ENCODE peak calls at places on chromosomes 7 and 10, in ten cellular contexts. A is cardiac muscle cell; X is fibroblast of lung; S is tibial artery; B is ovary; L is naive thymus-derived CD4-positive, alpha-beta T cell; R is aorta; Y is thoracic aorta; F is prostate gland; G is PC-9. E is an unnamed sample. For H3K4me1, the result is how much of the 10 kb centered on the place peaks cover.

GRCh38 chr7:155093586-155093985 is 23.5 kb downstream of the HTR5A start:
- DNase-seq in A (no peak), X (no peak), S (no peak), B (no peak), L (no peak), R (no peak), Y (no peak), F (no peak), G (no peak), E (no peak)

GRCh38 chr7:72016574-72016973 is 395.6 kb downstream of the CALN1 start:
- DNase-seq in A (no peak), X (no peak), S (no peak), B (no peak), L (no peak), R (no peak), Y (no peak), F (no peak), G (no peak), E (no peak)

GRCh38 chr10:29089094-29089493 is 199.8 kb upstream of the LYZL1 start:
- DNase-seq in A (no peak), X (no peak), S (no peak), B (no peak), L (no peak), R (no peak), Y (no peak), F (no peak), G (no peak), E (no peak)

GRCh38 chr10:52226448-52226847 is 87.6 kb upstream of the DKK1 start:
- DNase-seq in A (no peak), X (peak), S (no peak), B (no peak), L (no peak), R (no peak), Y (no peak), F (no peak), G (no peak), E (no peak)

GRCh38 chr10:11225935-11226334 is 208.3 kb downstream of the CELF2 start:
- DNase-seq in A (no peak), X (no peak), S (peak), B (no peak), L (no peak), R (peak), Y (no peak), F (peak), G (no peak), E (no peak)

GRCh38 chr7:147570390-147570789 is 1020.2 kb upstream of the C7orf33 start:
- DNase-seq in A (no peak), X (no peak), S (no peak), B (no peak), L (no peak), R (no peak), Y (no peak), F (no peak), G (no peak), E (peak)

GRCh38 chr10:29608062-29608461 is 26.7 kb downstream of the SVIL start:
- DNase-seq in A (no peak), X (no peak), S (no peak), B (no peak), L (no peak), R (no peak), Y (no peak), F (no peak), G (no peak), E (no peak)

GRCh38 chr10:119724630-119725549 is 960 bp upstream of the INPP5F start:
- DNase-seq in A (peak), X (peak), S (no peak), B (peak), L (no peak), R (no peak), Y (no peak), F (no peak), G (no peak), E (no peak)

GRCh38 chr10:103951183-103951582 is 15.8 kb upstream of the SLK start:
- DNase-seq in A (no peak), X (no peak), S (no peak), B (no peak), L (no peak), R (no peak), Y (no peak), F (no peak), G (no peak), E (no peak)

GRCh38 chr7:78510580-78511188 is 712.1 kb downstream of the PHTF2 start:
- DNase-seq in A (peak), X (peak), S (no peak), B (no peak), L (no peak), R (no peak), Y (no peak), F (peak), G (peak), E (peak)

GRCh38 chr10:7776777-7777176 is 11.0 kb downstream of the KIN start:
- DNase-seq in A (no peak), X (no peak), S (no peak), B (no peak), L (no peak), R (no peak), Y (no peak), F (no peak), G (no peak), E (no peak)

GRCh38 chr10:66218981-66219587 is 706.8 kb upstream of the LRRTM3 start:
- DNase-seq in A (no peak), X (no peak), S (no peak), B (no peak), L (no peak), R (no peak), Y (no peak), F (no peak), G (no peak), E (no peak)

GRCh38 chr10:93554760-93555432 is 11.6 kb upstream of the FFAR4 start:
- DNase-seq in A (peak), X (peak), S (peak), B (peak), L (peak), R (peak), Y (peak), F (peak), G (peak), E (peak)

GRCh38 chr10:22652988-22653431 is 61.4 kb downstream of the PIP4K2A start:
- DNase-seq in A (no peak), X (no peak), S (no peak), B (no peak), L (no peak), R (no peak), Y (no peak), F (no peak), G (no peak), E (no peak)

GRCh38 chr7:116357776-116358670 is 141.5 kb upstream of the CAV2 start:
- DNase-seq in A (no peak), X (peak), S (no peak), B (no peak), L (no peak), R (no peak), Y (no peak), F (no peak), G (no peak), E (no peak)

GRCh38 chr7:47591655-47592572 is 10.0 kb upstream of the TNS3 start:
- DNase-seq in A (no peak), X (peak), S (no peak), B (peak), L (no peak), R (no peak), Y (no peak), F (no peak), G (peak), E (no peak)

GRCh38 chr7:44805950-44806349 is 9.5 kb downstream of the PPIA start:
- DNase-seq in A (no peak), X (no peak), S (no peak), B (no peak), L (no peak), R (no peak), Y (no peak), F (no peak), G (no peak), E (no peak)

GRCh38 chr7:380724-381210 is 90.8 kb downstream of the FOXL3 start:
- DNase-seq in A (no peak), X (no peak), S (peak), B (no peak), L (peak), R (peak), Y (no peak), F (no peak), G (no peak), E (no peak)

GRCh38 chr10:46230615-46231014 is 56.2 kb upstream of the ANTXRL start:
- DNase-seq in A (no peak), X (no peak), S (no peak), B (no peak), L (no peak), R (no peak), Y (no peak), F (no peak), G (no peak), E (no peak)

GRCh38 chr7:23011222-23011924 is 2.6 kb downstream of the HYCC1 start:
- DNase-seq in A (no peak), X (no peak), S (no peak), B (no peak), L (no peak), R (no peak), Y (no peak), F (no peak), G (no peak), E (no peak)

GRCh38 chr7:23014681-23015080 is 751 bp upstream of the HYCC1 start:
- DNase-seq in A (no peak), X (no peak), S (no peak), B (no peak), L (no peak), R (no peak), Y (no peak), F (no peak), G (no peak), E (no peak)

GRCh38 chr7:23013715-23014649 is at the start of gene HYCC1:
- DNase-seq in A (peak), X (peak), S (peak), B (peak), L (peak), R (peak), Y (peak), F (peak), G (peak), E (peak)

GRCh38 chr7:23012186-23012585 is 1.7 kb downstream of the HYCC1 start:
- DNase-seq in A (no peak), X (no peak), S (no peak), B (no peak), L (no peak), R (no peak), Y (no peak), F (no peak), G (no peak), E (no peak)

DNA sequence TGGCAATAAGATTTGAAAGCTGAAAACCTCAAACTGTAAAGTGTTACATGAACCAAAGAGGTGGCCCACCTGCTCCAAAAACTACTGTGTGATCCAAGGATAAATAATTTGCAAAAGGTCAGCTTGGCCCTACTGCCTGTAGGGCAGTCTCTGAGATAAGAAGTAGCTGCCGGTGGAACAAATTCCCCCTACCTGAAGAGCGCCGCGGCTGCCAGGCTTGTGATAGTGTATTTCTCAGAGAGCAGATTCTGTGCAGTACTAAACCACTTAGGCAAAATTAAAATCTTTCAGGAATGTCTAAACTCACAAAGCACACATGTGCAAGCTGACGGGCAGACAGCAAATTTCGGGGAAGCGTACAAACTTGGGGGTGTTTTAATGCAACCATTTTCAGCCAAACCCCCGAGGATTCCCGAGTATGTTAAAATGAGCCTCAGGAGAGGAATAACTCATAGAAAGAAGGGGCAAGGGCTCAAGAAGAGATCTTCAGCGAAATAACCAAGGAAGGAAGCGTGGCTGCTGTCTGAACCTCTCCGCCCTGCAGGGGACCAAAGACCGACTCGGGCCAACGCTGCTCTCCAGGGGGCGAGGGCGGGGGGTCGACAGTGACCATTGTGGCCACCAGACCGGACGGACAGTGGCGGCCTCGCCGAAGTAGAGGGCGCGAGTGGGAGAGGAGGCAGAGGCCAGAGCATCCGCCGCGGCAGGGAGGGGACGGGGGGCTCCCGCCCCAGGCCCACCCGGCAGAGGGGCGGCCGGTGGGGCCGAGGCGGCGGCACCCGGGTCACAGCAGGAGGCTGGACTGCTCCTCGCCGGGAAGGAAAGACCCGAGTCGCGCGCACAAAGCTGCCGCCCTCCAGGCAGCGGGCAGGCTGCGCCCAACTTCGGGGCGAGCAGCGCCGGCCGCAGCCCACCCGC is 874 bp downstream of the HYCC1 start:
- DNase-seq in A (peak), X (no peak), S (peak), B (peak), L (no peak), R (peak), Y (no peak), F (peak), G (peak), E (no peak)
- H3K4me1 ChIP-seq in A (under half), X (under half), S (half or more), B (under half), L (under half), R (under half), Y (half or more), F (under half), G (under half), E (under half)

GRCh38 chr10:79441433-79441832 is 4.0 kb downstream of the ZCCHC24 start:
- DNase-seq in A (no peak), X (no peak), S (no peak), B (peak), L (no peak), R (no peak), Y (no peak), F (no peak), G (no peak), E (no peak)
- H3K4me1 ChIP-seq in A (under half), X (under half), S (half or more), B (under half), L (under half), R (under half), Y (half or more), F (under half), G (half or more), E (under half)

GRCh38 chr10:35465601-35466140 is 129.4 kb downstream of the CCNY start:
- DNase-seq in A (no peak), X (no peak), S (no peak), B (no peak), L (no peak), R (no peak), Y (no peak), F (no peak), G (no peak), E (no peak)

GRCh38 chr10:35463878-35464277 is 127.6 kb downstream of the CCNY start:
- DNase-seq in A (no peak), X (no peak), S (no peak), B (no peak), L (no peak), R (no peak), Y (no peak), F (no peak), G (no peak), E (no peak)

GRCh38 chr10:35463105-35463867 is 127.0 kb downstream of the CCNY start:
- DNase-seq in A (no peak), X (no peak), S (no peak), B (no peak), L (no peak), R (no peak), Y (no peak), F (no peak), G (no peak), E (no peak)

GRCh38 chr10:35466170-35466569 is 129.9 kb downstream of the CCNY start:
- DNase-seq in A (no peak), X (no peak), S (no peak), B (no peak), L (no peak), R (no peak), Y (no peak), F (no peak), G (no peak), E (no peak)

DNA sequence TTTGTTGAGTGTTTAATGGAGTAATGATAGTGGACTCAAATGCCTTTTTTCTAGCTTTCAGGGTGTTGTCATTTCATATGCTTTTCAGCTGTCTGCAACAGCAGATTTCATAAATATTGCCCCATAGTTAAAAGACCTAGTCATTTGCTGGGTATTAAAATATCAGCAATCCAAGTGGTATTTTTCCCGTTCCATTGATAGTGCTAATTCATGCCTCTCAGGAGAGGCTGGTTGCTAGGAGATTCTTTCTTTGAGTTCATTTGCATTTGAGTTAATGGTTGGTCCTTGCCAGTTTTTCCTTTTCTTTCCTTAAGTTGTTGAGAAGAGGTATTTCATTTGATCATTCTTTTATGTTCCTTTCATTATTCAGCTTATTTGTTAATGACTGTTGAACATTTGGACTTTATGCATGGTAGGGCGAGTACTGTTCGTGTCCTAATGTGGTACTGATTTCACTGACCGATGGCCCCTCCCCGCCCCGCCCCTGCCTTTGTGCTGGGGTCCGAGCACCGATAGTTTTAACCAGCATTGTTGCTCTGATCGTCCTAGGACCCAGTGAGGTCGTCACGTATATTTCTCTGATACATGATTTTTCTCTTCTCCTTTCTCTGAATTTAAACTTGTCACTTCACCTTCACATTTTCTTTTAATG is 128.6 kb downstream of the CCNY start:
- DNase-seq in A (no peak), X (peak), S (no peak), B (no peak), L (no peak), R (no peak), Y (no peak), F (no peak), G (no peak), E (no peak)
- H3K4me1 ChIP-seq in A (under half), X (under half), S (under half), B (under half), L (under half), R (under half), Y (half or more), F (under half), G (under half), E (under half)

GRCh38 chr10:73899401-73899780 is 11.5 kb upstream of the PLAU start:
- DNase-seq in A (no peak), X (peak), S (no peak), B (no peak), L (no peak), R (no peak), Y (no peak), F (no peak), G (peak), E (no peak)

GRCh38 chr10:73900068-73900467 is 10.9 kb upstream of the PLAU start:
- DNase-seq in A (no peak), X (no peak), S (no peak), B (no peak), L (no peak), R (no peak), Y (no peak), F (no peak), G (no peak), E (no peak)

GRCh38 chr10:73905256-73906018 is 5.5 kb upstream of the PLAU start:
- DNase-seq in A (no peak), X (no peak), S (no peak), B (no peak), L (no peak), R (no peak), Y (no peak), F (no peak), G (no peak), E (no peak)

GRCh38 chr10:73901261-73901660 is 9.7 kb upstream of the PLAU start:
- DNase-seq in A (no peak), X (no peak), S (no peak), B (no peak), L (no peak), R (no peak), Y (no peak), F (no peak), G (no peak), E (no peak)

DNA sequence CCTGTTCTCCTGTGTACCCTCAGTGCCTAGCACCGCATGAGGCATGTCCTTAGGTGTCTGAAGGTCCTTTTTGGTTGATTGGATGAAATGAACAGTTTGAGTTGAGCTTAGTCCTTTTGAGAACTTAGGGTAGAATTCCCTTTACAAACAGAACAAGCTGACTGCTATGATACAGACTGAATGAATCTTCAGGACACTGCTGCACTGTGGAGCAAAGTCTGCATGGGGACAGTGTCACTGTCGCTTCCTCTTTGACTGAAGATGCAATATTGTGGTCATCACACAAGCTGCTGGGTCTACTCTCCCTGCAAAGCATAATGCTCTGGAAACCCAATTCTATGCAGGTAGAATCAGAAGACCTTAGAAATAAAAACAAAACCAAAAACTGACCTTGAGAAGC is 8.6 kb upstream of the PLAU start:
- DNase-seq in A (no peak), X (no peak), S (no peak), B (no peak), L (no peak), R (no peak), Y (no peak), F (no peak), G (no peak), E (no peak)
- H3K4me1 ChIP-seq in A (under half), X (under half), S (under half), B (under half), L (under half), R (under half), Y (under half), F (under half), G (half or more), E (under half)

DNA sequence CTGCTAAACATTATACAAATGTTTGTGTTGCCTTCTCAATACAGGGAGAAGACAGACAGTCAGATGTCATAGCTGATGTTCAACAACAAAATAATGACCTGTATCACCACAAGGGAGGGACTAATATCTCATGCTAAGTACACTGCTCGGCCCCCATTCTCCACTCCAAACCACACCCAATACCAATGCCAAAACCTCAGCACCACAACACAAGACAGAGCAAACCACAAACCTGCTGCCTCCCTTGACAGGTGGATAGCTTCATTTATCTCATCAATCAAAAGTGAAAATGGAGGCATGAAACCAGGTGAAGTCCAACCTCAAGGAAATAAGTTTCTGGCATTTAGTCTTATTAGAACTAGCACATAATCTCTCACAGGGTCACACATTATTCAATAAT is 109.5 kb downstream of the PARD3 start:
- DNase-seq in A (no peak), X (no peak), S (no peak), B (no peak), L (no peak), R (no peak), Y (no peak), F (no peak), G (peak), E (no peak)
- H3K4me1 ChIP-seq in A (under half), X (under half), S (half or more), B (under half), L (under half), R (under half), Y (half or more), F (under half), G (under half), E (under half)

DNA sequence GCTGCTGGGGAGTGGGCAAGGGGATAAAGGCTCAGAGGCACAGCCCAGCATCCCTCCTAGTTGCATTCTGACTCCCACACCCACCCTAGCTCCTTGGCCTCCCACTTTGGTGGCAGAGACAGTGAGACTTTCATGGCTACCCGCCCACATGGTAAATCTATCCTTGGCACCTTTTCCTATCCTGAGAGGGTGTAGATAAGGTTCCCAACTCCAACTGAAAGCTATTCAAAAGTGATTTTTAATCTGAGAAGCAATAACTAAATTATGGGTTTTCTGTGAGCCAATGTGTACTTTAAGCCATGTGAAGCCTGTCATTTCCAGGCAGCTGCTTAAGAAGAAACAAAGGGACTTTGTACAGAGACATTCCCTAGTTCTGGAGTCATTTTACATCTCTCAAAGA is 9.1 kb downstream of the LAMB1 start:
- DNase-seq in A (no peak), X (no peak), S (no peak), B (no peak), L (no peak), R (no peak), Y (no peak), F (no peak), G (no peak), E (no peak)
- H3K4me1 ChIP-seq in A (under half), X (under half), S (under half), B (under half), L (under half), R (under half), Y (under half), F (under half), G (half or more), E (half or more)

E was measured in Panc1.